ENCODE peak calls at places on chromosomes 6 and 20, in five cellular contexts. One of them, this sample, is unnamed.

GRCh38 chr6:44086931-44087574 is 40.2 kb downstream of the MRPL14 start:
- DNase-seq in sigmoid colon: no peak
- DNase-seq in upper lobe of left lung: peak
- DNase-seq in transverse colon: no peak
- DNase-seq in breast epithelium: no peak
- DNase-seq in this sample: no peak

GRCh38 chr6:134000443-134000842 is 47.4 kb downstream of the TBPL1 start:
- DNase-seq in sigmoid colon: no peak
- DNase-seq in upper lobe of left lung: no peak
- DNase-seq in transverse colon: no peak
- DNase-seq in breast epithelium: no peak
- DNase-seq in this sample: no peak

GRCh38 chr6:158923801-158924498 is 76.1 kb downstream of the RSPH3 start:
- DNase-seq in sigmoid colon: no peak
- DNase-seq in upper lobe of left lung: no peak
- DNase-seq in transverse colon: peak
- DNase-seq in breast epithelium: no peak
- DNase-seq in this sample: no peak

GRCh38 chr6:25088513-25088912 is 152.8 kb upstream of the RIPOR2 start:
- DNase-seq in sigmoid colon: no peak
- DNase-seq in upper lobe of left lung: no peak
- DNase-seq in transverse colon: no peak
- DNase-seq in breast epithelium: no peak
- DNase-seq in this sample: no peak

GRCh38 chr6:4084444-4085328 is 5.7 kb upstream of the FAM217A start:
- DNase-seq in sigmoid colon: no peak
- DNase-seq in upper lobe of left lung: no peak
- DNase-seq in transverse colon: no peak
- DNase-seq in breast epithelium: no peak
- DNase-seq in this sample: no peak

GRCh38 chr6:43144879-43145278 is 26.2 kb upstream of the SRF start:
- DNase-seq in sigmoid colon: no peak
- DNase-seq in upper lobe of left lung: no peak
- DNase-seq in transverse colon: no peak
- DNase-seq in breast epithelium: no peak
- DNase-seq in this sample: no peak

GRCh38 chr6:157095084-157095483 is 228.2 kb downstream of the TMEM242 start:
- DNase-seq in sigmoid colon: no peak
- DNase-seq in upper lobe of left lung: no peak
- DNase-seq in transverse colon: no peak
- DNase-seq in breast epithelium: no peak
- DNase-seq in this sample: no peak

GRCh38 chr20:43431120-43431519 is 26.6 kb upstream of the SRSF6 start:
- DNase-seq in sigmoid colon: no peak
- DNase-seq in upper lobe of left lung: no peak
- DNase-seq in transverse colon: no peak
- DNase-seq in breast epithelium: no peak
- DNase-seq in this sample: no peak

GRCh38 chr6:121482004-121482693 is 46.7 kb downstream of the GJA1 start:
- DNase-seq in sigmoid colon: no peak
- DNase-seq in upper lobe of left lung: no peak
- DNase-seq in transverse colon: no peak
- DNase-seq in breast epithelium: no peak
- DNase-seq in this sample: no peak

GRCh38 chr6:43717822-43718221 is 30.2 kb upstream of the MRPS18A start:
- DNase-seq in sigmoid colon: peak
- DNase-seq in upper lobe of left lung: peak
- DNase-seq in transverse colon: no peak
- DNase-seq in breast epithelium: no peak
- DNase-seq in this sample: no peak

GRCh38 chr6:129606664-129607063 is 103.3 kb downstream of the ARHGAP18 start:
- DNase-seq in sigmoid colon: no peak
- DNase-seq in upper lobe of left lung: no peak
- DNase-seq in transverse colon: no peak
- DNase-seq in breast epithelium: no peak
- DNase-seq in this sample: no peak

GRCh38 chr6:50902260-50902659 is 83.6 kb downstream of the TFAP2B start:
- DNase-seq in sigmoid colon: no peak
- DNase-seq in upper lobe of left lung: no peak
- DNase-seq in transverse colon: no peak
- DNase-seq in breast epithelium: no peak
- DNase-seq in this sample: peak

GRCh38 chr6:133156689-133157088 is 84.5 kb upstream of the EYA4 start:
- DNase-seq in sigmoid colon: no peak
- DNase-seq in upper lobe of left lung: no peak
- DNase-seq in transverse colon: no peak
- DNase-seq in breast epithelium: no peak
- DNase-seq in this sample: no peak

GRCh38 chr6:13375360-13375878 is 47.1 kb upstream of the TBC1D7 start:
- DNase-seq in sigmoid colon: no peak
- DNase-seq in upper lobe of left lung: no peak
- DNase-seq in transverse colon: no peak
- DNase-seq in breast epithelium: no peak
- DNase-seq in this sample: no peak

GRCh38 chr6:143536461-143536865 is 24.9 kb upstream of the FUCA2 start:
- DNase-seq in sigmoid colon: no peak
- DNase-seq in upper lobe of left lung: peak
- DNase-seq in transverse colon: peak
- DNase-seq in breast epithelium: no peak
- DNase-seq in this sample: no peak

GRCh38 chr20:5001174-5002076 is at the start of gene SLC23A2:
- DNase-seq in sigmoid colon: peak
- DNase-seq in upper lobe of left lung: peak
- DNase-seq in transverse colon: peak
- DNase-seq in breast epithelium: no peak
- DNase-seq in this sample: no peak

GRCh38 chr6:116409756-116410155 is 39.0 kb downstream of the DSE start:
- DNase-seq in sigmoid colon: no peak
- DNase-seq in upper lobe of left lung: no peak
- DNase-seq in transverse colon: no peak
- DNase-seq in breast epithelium: no peak
- DNase-seq in this sample: no peak
- H3K4me3 ChIP-seq in sigmoid colon: no peak
- H3K4me3 ChIP-seq in upper lobe of left lung: no peak
- H3K4me3 ChIP-seq in transverse colon: no peak
- H3K4me3 ChIP-seq in breast epithelium: no peak
- H3K4me3 ChIP-seq in this sample: no peak

DNA sequence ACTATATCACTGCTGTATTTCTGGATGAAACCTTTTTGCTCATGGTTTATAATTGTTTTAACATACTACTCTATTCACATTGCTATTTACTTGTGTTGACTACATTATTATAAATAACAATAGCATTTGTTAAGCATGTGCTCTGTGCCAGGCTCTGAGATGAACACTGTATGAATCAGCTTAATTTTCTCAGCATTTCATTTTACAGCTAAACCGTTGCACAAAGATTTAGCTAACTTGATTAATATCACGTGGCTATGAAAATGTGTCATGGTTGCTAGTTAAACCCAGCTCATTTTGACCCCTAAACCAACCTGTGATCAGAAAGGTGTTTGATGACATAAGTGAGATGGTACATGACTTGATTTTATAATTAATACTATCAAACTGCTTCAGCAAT is 77.5 kb downstream of the NCOA7 start:
- DNase-seq in sigmoid colon: no peak
- DNase-seq in upper lobe of left lung: no peak
- DNase-seq in transverse colon: no peak
- DNase-seq in breast epithelium: no peak
- DNase-seq in this sample: no peak
- H3K27ac ChIP-seq in sigmoid colon: peak
- H3K27ac ChIP-seq in upper lobe of left lung: peak
- H3K27ac ChIP-seq in transverse colon: peak
- H3K27ac ChIP-seq in breast epithelium: peak
- H3K27ac ChIP-seq in this sample: no peak

GRCh38 chr6:149015224-149015876 is 268.5 kb downstream of the UST start:
- DNase-seq in sigmoid colon: no peak
- DNase-seq in upper lobe of left lung: no peak
- DNase-seq in transverse colon: no peak
- DNase-seq in breast epithelium: no peak
- DNase-seq in this sample: peak
- TF ChIP-seq POLR2AphosphoS5 in sigmoid colon: no peak
- TF ChIP-seq POLR2AphosphoS5 in upper lobe of left lung: no peak
- TF ChIP-seq POLR2AphosphoS5 in transverse colon: no peak
- TF ChIP-seq POLR2AphosphoS5 in breast epithelium: no peak
- TF ChIP-seq POLR2AphosphoS5 in this sample: no peak

GRCh38 chr6:109305028-109305427 is 77.2 kb downstream of the CD164 start:
- DNase-seq in sigmoid colon: no peak
- DNase-seq in upper lobe of left lung: no peak
- DNase-seq in transverse colon: no peak
- DNase-seq in breast epithelium: no peak
- DNase-seq in this sample: no peak
- H3K4me3 ChIP-seq in sigmoid colon: no peak
- H3K4me3 ChIP-seq in upper lobe of left lung: no peak
- H3K4me3 ChIP-seq in transverse colon: no peak
- H3K4me3 ChIP-seq in breast epithelium: no peak
- H3K4me3 ChIP-seq in this sample: no peak

GRCh38 chr6:150723857-150724256 is 124.2 kb downstream of the PLEKHG1 start:
- DNase-seq in sigmoid colon: no peak
- DNase-seq in upper lobe of left lung: no peak
- DNase-seq in transverse colon: no peak
- DNase-seq in breast epithelium: peak
- DNase-seq in this sample: peak

GRCh38 chr6:150719861-150720260 is 120.2 kb downstream of the PLEKHG1 start:
- DNase-seq in sigmoid colon: no peak
- DNase-seq in upper lobe of left lung: no peak
- DNase-seq in transverse colon: no peak
- DNase-seq in breast epithelium: no peak
- DNase-seq in this sample: no peak

GRCh38 chr6:150723056-150723658 is 123.5 kb downstream of the PLEKHG1 start:
- DNase-seq in sigmoid colon: no peak
- DNase-seq in upper lobe of left lung: no peak
- DNase-seq in transverse colon: no peak
- DNase-seq in breast epithelium: no peak
- DNase-seq in this sample: no peak

GRCh38 chr6:150720774-150721233 is 121.1 kb downstream of the PLEKHG1 start:
- DNase-seq in sigmoid colon: no peak
- DNase-seq in upper lobe of left lung: no peak
- DNase-seq in transverse colon: no peak
- DNase-seq in breast epithelium: no peak
- DNase-seq in this sample: no peak

DNA sequence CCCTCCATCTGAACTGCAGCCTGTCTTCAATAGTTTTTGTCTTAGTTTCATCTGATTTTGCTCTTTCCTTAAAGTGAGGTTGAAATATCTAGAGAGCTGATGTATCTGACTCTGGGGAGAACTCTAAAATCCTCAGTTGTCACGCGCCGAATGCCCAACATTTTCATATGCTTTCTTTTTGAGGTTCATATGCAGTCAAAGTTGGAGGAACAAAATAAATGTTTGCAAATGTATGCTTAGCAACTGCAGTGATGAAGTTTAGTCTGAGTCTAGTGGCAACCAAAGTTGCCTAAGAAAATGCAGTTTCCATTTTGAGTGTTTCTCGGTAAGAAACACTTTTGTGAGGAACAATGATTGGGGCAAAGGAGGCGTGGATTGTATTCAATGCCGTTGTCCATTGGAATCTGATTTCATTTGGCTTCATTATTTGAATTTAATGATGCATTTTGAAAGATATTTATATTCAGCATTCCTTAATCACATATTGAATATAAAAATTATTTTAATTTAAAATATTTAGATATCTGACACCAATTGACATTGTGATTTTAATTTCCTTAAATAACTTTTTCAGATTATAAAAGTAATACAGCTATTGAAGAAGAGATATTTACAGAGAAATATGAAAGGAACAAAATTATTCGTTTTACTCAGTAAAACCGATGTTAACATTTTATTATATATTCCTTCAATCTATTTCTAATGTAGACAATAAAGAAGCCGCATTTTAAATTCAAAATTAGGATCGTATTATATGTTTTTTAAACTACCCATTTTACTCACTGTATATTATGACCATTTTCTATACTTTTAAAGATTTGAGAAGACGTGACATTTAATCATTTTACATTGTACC is 122.0 kb downstream of the PLEKHG1 start:
- DNase-seq in sigmoid colon: no peak
- DNase-seq in upper lobe of left lung: no peak
- DNase-seq in transverse colon: no peak
- DNase-seq in breast epithelium: no peak
- DNase-seq in this sample: no peak
- H3K27ac ChIP-seq in sigmoid colon: no peak
- H3K27ac ChIP-seq in upper lobe of left lung: peak
- H3K27ac ChIP-seq in transverse colon: no peak
- H3K27ac ChIP-seq in breast epithelium: peak
- H3K27ac ChIP-seq in this sample: peak

GRCh38 chr20:48823960-48824497 is 3.8 kb downstream of the PREX1 start:
- DNase-seq in sigmoid colon: no peak
- DNase-seq in upper lobe of left lung: no peak
- DNase-seq in transverse colon: no peak
- DNase-seq in breast epithelium: no peak
- DNase-seq in this sample: no peak
- TF ChIP-seq POLR2AphosphoS5 in sigmoid colon: no peak
- TF ChIP-seq POLR2AphosphoS5 in upper lobe of left lung: peak
- TF ChIP-seq POLR2AphosphoS5 in transverse colon: no peak
- TF ChIP-seq POLR2AphosphoS5 in breast epithelium: no peak
- TF ChIP-seq POLR2AphosphoS5 in this sample: no peak

DNA sequence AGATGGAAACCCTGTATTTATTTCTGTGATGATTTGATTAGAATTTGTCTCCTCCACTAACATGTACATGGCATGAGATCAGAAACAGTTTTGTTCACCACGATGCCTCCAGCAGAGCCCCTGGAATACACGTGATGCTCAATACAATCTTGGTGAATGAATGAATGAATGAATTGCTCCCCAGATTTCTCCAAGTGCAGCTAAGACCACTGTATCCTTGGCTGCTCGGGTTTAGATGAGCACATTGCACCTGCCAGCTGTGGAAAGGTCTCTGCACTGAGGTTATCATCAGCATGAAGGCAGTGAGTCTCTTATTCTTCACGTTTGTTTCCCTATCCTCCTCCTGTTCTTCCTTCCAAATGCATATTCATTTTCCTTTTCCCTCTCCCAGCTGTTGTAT is 17.9 kb downstream of the CASS4 start:
- DNase-seq in sigmoid colon: no peak
- DNase-seq in upper lobe of left lung: peak
- DNase-seq in transverse colon: no peak
- DNase-seq in breast epithelium: no peak
- DNase-seq in this sample: no peak
- H3K4me3 ChIP-seq in sigmoid colon: no peak
- H3K4me3 ChIP-seq in upper lobe of left lung: no peak
- H3K4me3 ChIP-seq in transverse colon: no peak
- H3K4me3 ChIP-seq in breast epithelium: no peak
- H3K4me3 ChIP-seq in this sample: peak

This sample was measured in SK-N-MC.